ENCODE peak calls at places on chromosomes 6 and 20, in nine cellular contexts. P is breast epithelium; W is CD4-positive, alpha-beta T cell; M is cardiac muscle cell; B is tibial nerve; D is endodermal cell; T is HCT116; U is BJ; Z is OCI-LY7. N is an unnamed sample.

GRCh38 chr6:75830959-75831885 is 82.2 kb downstream of the MYO6 start:
- DNase-seq in D (no peak), B (no peak), W (no peak), Z (no peak), M (no peak), P (no peak), T (no peak), U (no peak), N (peak; percentile 28)

GRCh38 chr20:14344746-14345145 is 7.3 kb upstream of the FLRT3 start:
- DNase-seq in U (no peak), T (no peak), P (no peak), W (no peak), Z (no peak), D (no peak), B (no peak), M (no peak), N (no peak)

GRCh38 chr6:45054610-45055009 is 273.5 kb upstream of the RUNX2 start:
- DNase-seq in W (no peak), M (no peak), U (no peak), D (no peak), P (no peak), Z (no peak), B (no peak), T (no peak), N (no peak)

GRCh38 chr6:9085054-9085746 is 649.9 kb upstream of the SLC35B3 start:
- DNase-seq in T (no peak), P (no peak), W (no peak), M (no peak), Z (no peak), B (no peak), U (no peak), D (peak; percentile 50), N (no peak)

GRCh38 chr20:13342469-13343242 is 121.6 kb downstream of the ISM1 start:
- DNase-seq in Z (no peak), U (peak; percentile 83), D (no peak), M (no peak), B (no peak), T (no peak), P (no peak), W (no peak), N (no peak)

GRCh38 chr6:142551145-142551811 is 249.5 kb downstream of the ADGRG6 start:
- DNase-seq in W (peak; percentile 9), U (no peak), Z (no peak), T (peak; percentile 37), P (no peak), D (peak; percentile 61), M (no peak), B (no peak), N (no peak)

GRCh38 chr6:168616807-168617756 is 176.1 kb downstream of the SMOC2 start:
- DNase-seq in U (no peak), P (no peak), B (no peak), D (no peak), Z (no peak), W (no peak), T (no peak), M (no peak), N (no peak)

GRCh38 chr20:2761885-2762284 is 38.5 kb downstream of the CPXM1 start:
- DNase-seq in Z (no peak), U (no peak), W (no peak), P (no peak), B (no peak), T (no peak), M (no peak), D (no peak), N (no peak)

GRCh38 chr6:160042788-160043301 is 74.0 kb downstream of the IGF2R start:
- DNase-seq in U (no peak), B (no peak), M (no peak), D (no peak), T (no peak), Z (no peak), W (no peak), P (no peak), N (no peak)

GRCh38 chr6:3284436-3284876 is 25.7 kb downstream of the PSMG4 start:
- DNase-seq in B (no peak), W (no peak), P (peak; percentile 48), T (no peak), M (no peak), D (peak; percentile 37), Z (no peak), U (no peak), N (no peak)

GRCh38 chr6:13391537-13391936 is 63.2 kb upstream of the TBC1D7 start:
- DNase-seq in B (no peak), Z (no peak), T (no peak), W (no peak), U (no peak), D (no peak), M (no peak), P (no peak), N (no peak)

GRCh38 chr6:148500402-148500801 is 157.8 kb downstream of the SASH1 start:
- DNase-seq in U (no peak), B (no peak), D (no peak), T (no peak), Z (no peak), W (no peak), M (no peak), P (no peak), N (no peak)

GRCh38 chr6:122130026-122130348 is 269.5 kb upstream of the HSF2 start:
- DNase-seq in Z (no peak), W (no peak), U (no peak), M (peak; percentile 6), T (no peak), D (peak; percentile 52), B (no peak), P (no peak), N (no peak)

GRCh38 chr6:31497595-31498476 is at the start of gene MICB:
- DNase-seq in U (no peak), M (peak; percentile 84), Z (peak; percentile 86), D (peak; percentile 97), W (peak; percentile 85), B (peak; percentile 45), T (peak; percentile 85), P (peak; percentile 77), N (peak; percentile 85)
- TF ChIP-seq CTCF in U (no peak), M (no peak), Z (no peak), D (peak; percentile 14), W (no peak), B (no peak), T (no peak), P (no peak), N (no peak)

DNA sequence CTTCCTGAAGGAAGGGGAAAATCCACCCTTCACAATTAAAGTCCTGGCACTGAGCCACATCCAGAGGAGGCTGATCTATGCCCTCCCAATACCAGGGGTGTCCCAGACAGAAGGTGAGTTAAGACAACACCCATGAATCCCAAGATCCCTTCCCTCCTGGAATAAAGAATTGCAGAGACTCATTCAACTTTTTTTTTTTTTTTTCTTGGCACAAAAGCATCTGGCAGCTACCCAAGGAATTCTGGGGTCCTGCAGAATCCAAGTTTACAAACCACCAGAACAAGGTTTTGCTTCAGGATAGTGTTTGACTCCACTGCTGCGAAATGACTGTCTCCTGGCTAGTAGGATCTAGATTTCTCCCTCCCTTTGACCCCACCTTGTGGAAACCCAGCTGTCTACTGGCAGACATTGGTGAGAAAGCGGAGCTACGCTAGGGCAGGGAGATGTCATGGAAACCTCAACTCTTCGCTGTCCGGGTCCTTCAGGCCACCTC is 37.4 kb downstream of the JAG1 start:
- DNase-seq in M (no peak), W (no peak), U (no peak), B (no peak), D (no peak), T (no peak), Z (no peak), P (no peak), N (no peak)
- TF ChIP-seq CTCF in M (no peak), W (no peak), U (no peak), B (no peak), D (no peak), T (no peak), Z (no peak), P (no peak), N (no peak)

GRCh38 chr6:157763129-157763893 is 59.7 kb upstream of the SNX9 start:
- DNase-seq in Z (no peak), W (no peak), T (peak; percentile 93), B (no peak), U (no peak), P (peak; percentile 99), D (peak; percentile 97), M (no peak), N (no peak)

GRCh38 chr6:157761926-157762325 is 61.1 kb upstream of the SNX9 start:
- DNase-seq in U (no peak), M (no peak), D (no peak), P (no peak), B (no peak), Z (no peak), W (no peak), T (no peak), N (no peak)

GRCh38 chr6:157763894-157764345 is 59.1 kb upstream of the SNX9 start:
- DNase-seq in T (no peak), P (no peak), W (no peak), D (no peak), M (no peak), U (no peak), Z (peak; percentile 33), B (no peak), N (no peak)

GRCh38 chr6:157762636-157763035 is 60.4 kb upstream of the SNX9 start:
- DNase-seq in T (no peak), D (peak; percentile 68), P (no peak), M (no peak), Z (peak; percentile 51), B (no peak), U (no peak), W (no peak), N (no peak)

DNA sequence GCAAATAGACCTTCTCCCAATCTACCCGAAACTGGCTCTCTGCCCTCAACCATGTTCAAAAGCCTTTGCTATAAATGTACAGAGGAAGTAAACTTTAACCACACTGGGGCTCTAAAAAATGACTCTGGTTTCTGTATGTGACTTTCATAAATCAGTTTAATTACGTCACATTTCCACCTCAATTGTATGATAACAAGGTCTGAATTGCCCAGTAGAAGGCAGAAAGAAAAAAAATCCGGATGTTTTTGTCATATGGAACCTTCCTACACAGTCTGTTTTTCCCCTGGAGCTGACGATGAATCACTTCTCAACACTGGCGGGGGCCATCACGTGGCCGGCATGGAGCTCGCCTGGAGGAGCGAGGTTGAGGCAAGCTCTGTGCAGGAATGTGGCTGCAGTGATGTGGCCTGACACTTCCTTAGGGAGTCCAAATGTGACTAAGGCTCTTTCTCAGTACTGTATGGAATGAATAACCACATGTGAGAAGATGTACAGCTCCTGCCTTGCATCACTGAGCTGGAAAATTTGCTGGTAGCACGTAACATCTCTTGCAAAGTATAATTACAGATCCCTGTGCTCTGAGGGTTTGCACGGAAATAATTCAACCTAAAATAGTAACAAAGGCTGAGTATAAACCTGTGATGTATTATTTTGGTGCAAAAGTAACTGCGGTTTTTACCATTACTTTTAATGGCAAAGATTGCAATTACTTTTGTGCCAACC is 58.5 kb upstream of the SNX9 start:
- DNase-seq in T (peak; percentile 91), W (peak; percentile 70), Z (peak; percentile 84), U (peak; percentile 100), D (peak; percentile 74), B (peak; percentile 48), M (peak; percentile 32), P (peak; percentile 84), N (peak; percentile 74)
- TF ChIP-seq CTCF in T (no peak), W (no peak), Z (no peak), U (no peak), D (no peak), B (no peak), M (no peak), P (no peak), N (no peak)

DNA sequence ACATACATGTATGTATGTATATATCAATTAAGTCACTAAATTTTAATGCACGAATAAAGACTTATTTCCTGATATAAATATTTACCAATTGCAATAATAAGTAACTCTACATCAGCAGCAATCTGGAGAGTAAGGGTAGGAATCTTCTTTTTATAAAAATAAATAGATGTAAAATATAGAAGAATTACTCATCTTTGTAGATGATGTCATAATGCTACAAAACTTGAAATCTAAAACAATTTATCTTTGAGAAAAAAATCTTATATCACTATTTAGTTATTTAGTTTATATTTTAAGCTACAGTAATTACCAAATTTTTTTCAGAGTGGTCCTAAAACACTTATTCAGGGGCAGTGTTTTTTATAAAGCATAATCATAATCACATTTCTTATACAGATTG is 351.7 kb downstream of the RIMS1 start:
- DNase-seq in D (no peak), B (no peak), T (no peak), M (no peak), P (no peak), Z (no peak), W (no peak), U (no peak), N (no peak)
- TF ChIP-seq CTCF in D (no peak), B (no peak), T (no peak), M (no peak), P (no peak), Z (no peak), W (no peak), U (no peak), N (no peak)

N was measured in GM10248.